ENCODE peak calls at places on chromosomes 4 and X, in nine cellular contexts. One of them, this sample, is unnamed.

GRCh38 chrX:14398725-14399124 is 130.6 kb upstream of the GLRA2 start:
- DNase-seq in HepG2: no peak
- DNase-seq in GM12864: no peak
- DNase-seq in endothelial cell: no peak
- DNase-seq in nephron progenitor cell: no peak
- DNase-seq in H1: no peak
- DNase-seq in H9: no peak
- DNase-seq in progenitor cell of endocrine pancreas: no peak
- DNase-seq in lower leg skin: no peak
- DNase-seq in this sample: no peak

GRCh38 chrX:39070009-39070408 is 268.8 kb downstream of the MID1IP1 start:
- DNase-seq in GM12864: no peak
- DNase-seq in H1: no peak
- DNase-seq in lower leg skin: no peak
- DNase-seq in endothelial cell: no peak
- DNase-seq in H9: peak; percentile 45
- DNase-seq in progenitor cell of endocrine pancreas: no peak
- DNase-seq in HepG2: no peak
- DNase-seq in nephron progenitor cell: no peak
- DNase-seq in this sample: no peak

GRCh38 chrX:80812176-80812575 is 2.5 kb upstream of the BRWD3 start:
- DNase-seq in lower leg skin: no peak
- DNase-seq in endothelial cell: peak; percentile 38
- DNase-seq in H9: peak; percentile 58
- DNase-seq in progenitor cell of endocrine pancreas: no peak
- DNase-seq in H1: no peak
- DNase-seq in nephron progenitor cell: no peak
- DNase-seq in GM12864: no peak
- DNase-seq in HepG2: peak; percentile 18
- DNase-seq in this sample: no peak

GRCh38 chr4:171929477-171929876 is 116.3 kb downstream of the GALNTL6 start:
- DNase-seq in H9: no peak
- DNase-seq in nephron progenitor cell: no peak
- DNase-seq in endothelial cell: no peak
- DNase-seq in GM12864: no peak
- DNase-seq in HepG2: no peak
- DNase-seq in H1: no peak
- DNase-seq in lower leg skin: no peak
- DNase-seq in progenitor cell of endocrine pancreas: no peak
- DNase-seq in this sample: no peak

GRCh38 chrX:68257015-68257414 is 176.3 kb downstream of the OPHN1 start:
- DNase-seq in H9: no peak
- DNase-seq in progenitor cell of endocrine pancreas: no peak
- DNase-seq in HepG2: no peak
- DNase-seq in H1: no peak
- DNase-seq in endothelial cell: no peak
- DNase-seq in lower leg skin: no peak
- DNase-seq in GM12864: no peak
- DNase-seq in nephron progenitor cell: no peak
- DNase-seq in this sample: no peak

GRCh38 chrX:93422693-93423092 is 250.7 kb downstream of the NAP1L3 start:
- DNase-seq in H9: peak; percentile 54
- DNase-seq in endothelial cell: peak; percentile 9
- DNase-seq in nephron progenitor cell: peak; percentile 30
- DNase-seq in progenitor cell of endocrine pancreas: peak; percentile 12
- DNase-seq in H1: peak; percentile 10
- DNase-seq in HepG2: peak; percentile 0
- DNase-seq in lower leg skin: no peak
- DNase-seq in GM12864: no peak
- DNase-seq in this sample: no peak

GRCh38 chrX:143633530-143634372 is 2.1 kb downstream of the SLITRK4 start:
- DNase-seq in H9: peak; percentile 32
- DNase-seq in progenitor cell of endocrine pancreas: peak; percentile 14
- DNase-seq in HepG2: no peak
- DNase-seq in endothelial cell: peak; percentile 12
- DNase-seq in nephron progenitor cell: peak; percentile 44
- DNase-seq in GM12864: no peak
- DNase-seq in lower leg skin: no peak
- DNase-seq in H1: no peak
- DNase-seq in this sample: no peak

GRCh38 chr4:154741131-154741530 is 2.7 kb upstream of the LRAT start:
- DNase-seq in H1: no peak
- DNase-seq in GM12864: no peak
- DNase-seq in H9: peak; percentile 55
- DNase-seq in progenitor cell of endocrine pancreas: no peak
- DNase-seq in endothelial cell: no peak
- DNase-seq in lower leg skin: no peak
- DNase-seq in nephron progenitor cell: no peak
- DNase-seq in HepG2: no peak
- DNase-seq in this sample: no peak

GRCh38 chr4:76950052-76950845 is 697 bp downstream of the SEPTIN11 start:
- DNase-seq in H9: no peak
- DNase-seq in nephron progenitor cell: peak; percentile 56
- DNase-seq in HepG2: peak; percentile 25
- DNase-seq in H1: no peak
- DNase-seq in endothelial cell: peak; percentile 55
- DNase-seq in lower leg skin: peak; percentile 92
- DNase-seq in progenitor cell of endocrine pancreas: peak; percentile 38
- DNase-seq in GM12864: no peak
- DNase-seq in this sample: peak; percentile 40

GRCh38 chr4:623914-624626 is 1.3 kb upstream of the PDE6B start:
- DNase-seq in HepG2: no peak
- DNase-seq in H9: peak; percentile 25
- DNase-seq in GM12864: no peak
- DNase-seq in progenitor cell of endocrine pancreas: no peak
- DNase-seq in lower leg skin: no peak
- DNase-seq in endothelial cell: no peak
- DNase-seq in H1: no peak
- DNase-seq in nephron progenitor cell: no peak
- DNase-seq in this sample: no peak

GRCh38 chr4:113042502-113042901 is 7.0 kb upstream of the ANK2 start:
- DNase-seq in HepG2: no peak
- DNase-seq in H1: no peak
- DNase-seq in endothelial cell: no peak
- DNase-seq in H9: no peak
- DNase-seq in nephron progenitor cell: no peak
- DNase-seq in progenitor cell of endocrine pancreas: no peak
- DNase-seq in lower leg skin: no peak
- DNase-seq in GM12864: no peak
- DNase-seq in this sample: no peak

GRCh38 chr4:173534439-173534838 is 4.4 kb upstream of the HAND2 start:
- DNase-seq in GM12864: no peak
- DNase-seq in progenitor cell of endocrine pancreas: no peak
- DNase-seq in H1: no peak
- DNase-seq in nephron progenitor cell: no peak
- DNase-seq in lower leg skin: no peak
- DNase-seq in endothelial cell: no peak
- DNase-seq in H9: no peak
- DNase-seq in HepG2: no peak
- DNase-seq in this sample: no peak

DNA sequence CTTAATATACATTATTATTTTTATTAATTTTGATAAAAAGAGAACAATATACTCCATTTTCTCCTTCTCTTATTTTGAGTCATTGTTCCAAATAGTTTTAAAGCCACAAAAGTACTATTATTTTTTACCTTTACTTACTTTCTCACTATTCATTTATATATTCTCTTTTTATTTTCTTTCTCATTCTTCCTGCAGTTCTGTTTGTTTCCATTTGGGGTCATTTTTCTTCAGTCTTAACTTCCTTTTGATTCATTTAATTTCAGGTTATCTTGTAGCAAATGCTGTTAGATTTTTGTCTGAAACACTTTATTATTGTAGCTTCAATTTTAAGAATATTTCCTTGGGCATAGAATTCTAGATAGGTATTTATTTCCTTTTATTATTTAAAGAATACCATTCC is 438.6 kb upstream of the EPHA5 start:
- DNase-seq in GM12864: no peak
- DNase-seq in nephron progenitor cell: no peak
- DNase-seq in H9: no peak
- DNase-seq in progenitor cell of endocrine pancreas: no peak
- DNase-seq in endothelial cell: no peak
- DNase-seq in lower leg skin: no peak
- DNase-seq in H1: no peak
- DNase-seq in HepG2: no peak
- DNase-seq in this sample: no peak
- TF ChIP-seq CTCF in GM12864: no peak
- TF ChIP-seq CTCF in nephron progenitor cell: peak; percentile 10
- TF ChIP-seq CTCF in H9: peak; percentile 35
- TF ChIP-seq CTCF in progenitor cell of endocrine pancreas: peak; percentile 21
- TF ChIP-seq CTCF in endothelial cell: peak; percentile 28
- TF ChIP-seq CTCF in lower leg skin: no peak
- TF ChIP-seq CTCF in H1: no peak
- TF ChIP-seq CTCF in HepG2: no peak
- TF ChIP-seq CTCF in this sample: no peak

GRCh38 chrX:40964633-40965586 is 120.3 kb upstream of the USP9X start:
- DNase-seq in lower leg skin: no peak
- DNase-seq in GM12864: no peak
- DNase-seq in endothelial cell: no peak
- DNase-seq in HepG2: no peak
- DNase-seq in H1: no peak
- DNase-seq in nephron progenitor cell: no peak
- DNase-seq in progenitor cell of endocrine pancreas: no peak
- DNase-seq in H9: no peak
- DNase-seq in this sample: no peak

GRCh38 chrX:40962793-40963407 is 122.3 kb upstream of the USP9X start:
- DNase-seq in GM12864: no peak
- DNase-seq in HepG2: no peak
- DNase-seq in H1: no peak
- DNase-seq in nephron progenitor cell: no peak
- DNase-seq in progenitor cell of endocrine pancreas: no peak
- DNase-seq in endothelial cell: no peak
- DNase-seq in H9: no peak
- DNase-seq in lower leg skin: no peak
- DNase-seq in this sample: no peak

GRCh38 chrX:40964008-40964407 is 121.2 kb upstream of the USP9X start:
- DNase-seq in GM12864: no peak
- DNase-seq in H1: no peak
- DNase-seq in endothelial cell: no peak
- DNase-seq in nephron progenitor cell: no peak
- DNase-seq in HepG2: no peak
- DNase-seq in progenitor cell of endocrine pancreas: no peak
- DNase-seq in H9: no peak
- DNase-seq in lower leg skin: no peak
- DNase-seq in this sample: no peak

GRCh38 chrX:40960041-40960440 is 125.2 kb upstream of the USP9X start:
- DNase-seq in H1: no peak
- DNase-seq in progenitor cell of endocrine pancreas: no peak
- DNase-seq in H9: no peak
- DNase-seq in HepG2: no peak
- DNase-seq in endothelial cell: no peak
- DNase-seq in lower leg skin: no peak
- DNase-seq in GM12864: no peak
- DNase-seq in nephron progenitor cell: no peak
- DNase-seq in this sample: no peak
- TF ChIP-seq CTCF in H1: no peak
- TF ChIP-seq CTCF in progenitor cell of endocrine pancreas: no peak
- TF ChIP-seq CTCF in H9: no peak
- TF ChIP-seq CTCF in HepG2: no peak
- TF ChIP-seq CTCF in endothelial cell: no peak
- TF ChIP-seq CTCF in lower leg skin: no peak
- TF ChIP-seq CTCF in GM12864: no peak
- TF ChIP-seq CTCF in nephron progenitor cell: no peak
- TF ChIP-seq CTCF in this sample: no peak

GRCh38 chr4:11774346-11774745 is 345.7 kb upstream of the HS3ST1 start:
- DNase-seq in H1: no peak
- DNase-seq in nephron progenitor cell: no peak
- DNase-seq in GM12864: no peak
- DNase-seq in lower leg skin: no peak
- DNase-seq in HepG2: no peak
- DNase-seq in progenitor cell of endocrine pancreas: no peak
- DNase-seq in H9: no peak
- DNase-seq in endothelial cell: no peak
- DNase-seq in this sample: no peak

GRCh38 chr4:11769425-11769824 is 340.7 kb upstream of the HS3ST1 start:
- DNase-seq in endothelial cell: no peak
- DNase-seq in H1: no peak
- DNase-seq in H9: no peak
- DNase-seq in progenitor cell of endocrine pancreas: no peak
- DNase-seq in HepG2: no peak
- DNase-seq in GM12864: no peak
- DNase-seq in nephron progenitor cell: no peak
- DNase-seq in lower leg skin: no peak
- DNase-seq in this sample: no peak

GRCh38 chr4:11773798-11774197 is 345.1 kb upstream of the HS3ST1 start:
- DNase-seq in GM12864: no peak
- DNase-seq in nephron progenitor cell: no peak
- DNase-seq in lower leg skin: no peak
- DNase-seq in H9: no peak
- DNase-seq in HepG2: no peak
- DNase-seq in progenitor cell of endocrine pancreas: no peak
- DNase-seq in endothelial cell: no peak
- DNase-seq in H1: no peak
- DNase-seq in this sample: no peak

GRCh38 chr4:11765849-11766453 is 337.3 kb upstream of the HS3ST1 start:
- DNase-seq in HepG2: peak; percentile 15
- DNase-seq in endothelial cell: peak; percentile 38
- DNase-seq in H1: peak; percentile 17
- DNase-seq in nephron progenitor cell: peak; percentile 30
- DNase-seq in lower leg skin: no peak
- DNase-seq in H9: peak; percentile 32
- DNase-seq in progenitor cell of endocrine pancreas: no peak
- DNase-seq in GM12864: peak; percentile 13
- DNase-seq in this sample: no peak

DNA sequence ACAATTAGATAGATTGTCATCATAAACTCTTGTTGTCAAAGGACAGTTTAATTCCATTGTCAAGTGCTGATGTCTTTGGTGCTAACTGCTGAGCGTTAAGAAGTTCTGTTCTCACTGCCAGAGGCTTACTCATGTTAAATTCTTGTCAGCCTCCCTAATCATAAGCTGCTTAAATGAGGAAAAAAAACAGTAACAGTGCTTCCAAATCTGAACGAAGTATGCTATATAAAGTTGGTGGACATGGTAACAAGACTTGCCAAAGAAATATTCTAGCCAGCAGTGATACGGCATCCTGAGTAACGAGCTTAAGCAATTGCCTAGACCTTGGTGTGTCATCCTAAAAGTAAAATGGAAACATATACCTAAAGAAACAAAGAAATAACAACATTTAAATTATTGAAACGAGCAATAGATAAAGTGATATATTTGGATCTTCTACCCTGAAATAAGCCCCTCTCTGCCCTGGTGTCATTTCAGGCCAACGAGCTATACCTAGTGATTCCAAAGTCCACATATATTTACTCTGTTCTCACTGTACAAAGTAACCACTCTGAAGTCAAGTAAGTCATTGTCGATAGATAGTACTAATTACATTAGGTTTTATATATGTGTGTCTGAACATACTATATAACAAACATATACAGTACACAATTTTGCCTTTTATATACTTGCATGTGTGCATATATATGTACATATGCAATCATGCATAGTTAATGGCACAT is 339.7 kb upstream of the HS3ST1 start:
- DNase-seq in H9: no peak
- DNase-seq in progenitor cell of endocrine pancreas: no peak
- DNase-seq in GM12864: no peak
- DNase-seq in nephron progenitor cell: no peak
- DNase-seq in H1: no peak
- DNase-seq in HepG2: no peak
- DNase-seq in lower leg skin: no peak
- DNase-seq in endothelial cell: no peak
- DNase-seq in this sample: no peak
- TF ChIP-seq CTCF in H9: no peak
- TF ChIP-seq CTCF in progenitor cell of endocrine pancreas: no peak
- TF ChIP-seq CTCF in GM12864: no peak
- TF ChIP-seq CTCF in nephron progenitor cell: no peak
- TF ChIP-seq CTCF in H1: no peak
- TF ChIP-seq CTCF in HepG2: no peak
- TF ChIP-seq CTCF in lower leg skin: no peak
- TF ChIP-seq CTCF in endothelial cell: no peak
- TF ChIP-seq CTCF in this sample: no peak

GRCh38 chr4:8504279-8505007 is 63.9 kb downstream of the TRMT44 start:
- DNase-seq in nephron progenitor cell: no peak
- DNase-seq in endothelial cell: no peak
- DNase-seq in H1: no peak
- DNase-seq in lower leg skin: no peak
- DNase-seq in H9: no peak
- DNase-seq in GM12864: no peak
- DNase-seq in progenitor cell of endocrine pancreas: no peak
- DNase-seq in HepG2: peak; percentile 10
- DNase-seq in this sample: no peak
- TF ChIP-seq CTCF in nephron progenitor cell: no peak
- TF ChIP-seq CTCF in endothelial cell: no peak
- TF ChIP-seq CTCF in H1: no peak
- TF ChIP-seq CTCF in lower leg skin: no peak
- TF ChIP-seq CTCF in H9: no peak
- TF ChIP-seq CTCF in GM12864: no peak
- TF ChIP-seq CTCF in progenitor cell of endocrine pancreas: no peak
- TF ChIP-seq CTCF in HepG2: no peak
- TF ChIP-seq CTCF in this sample: no peak

This sample was measured in activated B cell treated with CpG ODN at 0.5 μM for 24 hours.